ENCODE peak calls at places on chromosomes 12 and 14, in seven cellular contexts. I is activated CD8-positive, alpha-beta T cell treated with anti-CD3 and anti-CD28 coated beads for 36 hours; Q is cardiac fibroblast; S is hepatocyte; T is fibroblast of lung; M is HL-60; H is upper lobe of left lung. V is an unnamed sample.

GRCh38 chr12:12683725-12684124 is 12.3 kb downstream of the GPR19 start:
- DNase-seq in I (no peak), Q (no peak), S (no peak), T (no peak), M (no peak), H (no peak), V (no peak)

GRCh38 chr14:76863724-76864407 is 37.7 kb downstream of the LRRC74A start:
- DNase-seq in I (peak; percentile 50), Q (peak; percentile 18), S (no peak), T (no peak), M (peak; percentile 75), H (peak; percentile 81), V (no peak)

GRCh38 chr12:105523164-105524057 is 192.9 kb downstream of the C12orf75 start:
- DNase-seq in I (no peak), Q (peak; percentile 91), S (peak; percentile 76), T (peak; percentile 89), M (no peak), H (peak; percentile 26), V (peak; percentile 91)

GRCh38 chr12:51413791-51414190 is 10.8 kb upstream of the SLC4A8 start:
- DNase-seq in I (no peak), Q (no peak), S (no peak), T (no peak), M (no peak), H (no peak), V (no peak)

GRCh38 chr12:31507966-31508365 is 83.0 kb downstream of the DENND5B start:
- DNase-seq in I (no peak), Q (peak; percentile 75), S (no peak), T (peak; percentile 67), M (no peak), H (no peak), V (no peak)

GRCh38 chr14:55798400-55798799 is 218.4 kb downstream of the KTN1 start:
- DNase-seq in I (no peak), Q (no peak), S (no peak), T (no peak), M (no peak), H (no peak), V (no peak)

GRCh38 chr12:53791735-53792326 is 40.1 kb upstream of the CISTR start:
- DNase-seq in I (peak; percentile 46), Q (peak; percentile 24), S (peak; percentile 42), T (no peak), M (peak; percentile 8), H (no peak), V (no peak)

GRCh38 chr12:114269153-114269552 is 136.8 kb downstream of the TBX5 start:
- DNase-seq in I (no peak), Q (no peak), S (no peak), T (no peak), M (no peak), H (no peak), V (no peak)

GRCh38 chr14:61489932-61490331 is 168.6 kb downstream of the PRKCH start:
- DNase-seq in I (no peak), Q (peak; percentile 48), S (no peak), T (peak; percentile 67), M (peak; percentile 84), H (peak; percentile 83), V (no peak)

GRCh38 chr12:14156606-14157005 is 175.2 kb upstream of the GRIN2B start:
- DNase-seq in I (no peak), Q (no peak), S (no peak), T (no peak), M (no peak), H (no peak), V (no peak)

GRCh38 chr12:92921877-92922276 is 7.2 kb downstream of the EEA1 start:
- DNase-seq in I (peak; percentile 38), Q (no peak), S (no peak), T (no peak), M (no peak), H (no peak), V (no peak)

GRCh38 chr12:991350-992278 is 591 bp downstream of the ERC1 start:
- DNase-seq in I (peak; percentile 41), Q (no peak), S (peak; percentile 83), T (no peak), M (no peak), H (no peak), V (no peak)

GRCh38 chr12:70040141-70040540 is 203.1 kb upstream of the CNOT2 start:
- DNase-seq in I (no peak), Q (peak; percentile 76), S (peak; percentile 12), T (peak; percentile 54), M (no peak), H (no peak), V (no peak)

GRCh38 chr14:71474291-71474690 is 457.9 kb upstream of the RGS6 start:
- DNase-seq in I (no peak), Q (no peak), S (no peak), T (no peak), M (no peak), H (no peak), V (no peak)

GRCh38 chr14:53741379-53742225 is 215.0 kb downstream of the BMP4 start:
- DNase-seq in I (no peak), Q (no peak), S (no peak), T (peak; percentile 79), M (no peak), H (no peak), V (no peak)

GRCh38 chr14:55043528-55043927 is 7.9 kb upstream of the MAPK1IP1L start:
- DNase-seq in I (no peak), Q (no peak), S (no peak), T (peak; percentile 39), M (no peak), H (no peak), V (no peak)

GRCh38 chr12:6950944-6951540 is at the start of gene PTPN6:
- DNase-seq in I (peak; percentile 82), Q (no peak), S (no peak), T (no peak), M (peak; percentile 96), H (peak; percentile 82), V (no peak)

GRCh38 chr12:48004039-48004940 is at the start of gene COL2A1:
- DNase-seq in I (peak; percentile 47), Q (peak; percentile 23), S (peak; percentile 55), T (peak; percentile 15), M (peak; percentile 24), H (no peak), V (no peak)

GRCh38 chr12:52156757-52157565 is 34.9 kb downstream of the KRT80 start:
- DNase-seq in I (peak; percentile 81), Q (peak; percentile 73), S (peak; percentile 86), T (peak; percentile 58), M (peak; percentile 68), H (peak; percentile 80), V (peak; percentile 34)

DNA sequence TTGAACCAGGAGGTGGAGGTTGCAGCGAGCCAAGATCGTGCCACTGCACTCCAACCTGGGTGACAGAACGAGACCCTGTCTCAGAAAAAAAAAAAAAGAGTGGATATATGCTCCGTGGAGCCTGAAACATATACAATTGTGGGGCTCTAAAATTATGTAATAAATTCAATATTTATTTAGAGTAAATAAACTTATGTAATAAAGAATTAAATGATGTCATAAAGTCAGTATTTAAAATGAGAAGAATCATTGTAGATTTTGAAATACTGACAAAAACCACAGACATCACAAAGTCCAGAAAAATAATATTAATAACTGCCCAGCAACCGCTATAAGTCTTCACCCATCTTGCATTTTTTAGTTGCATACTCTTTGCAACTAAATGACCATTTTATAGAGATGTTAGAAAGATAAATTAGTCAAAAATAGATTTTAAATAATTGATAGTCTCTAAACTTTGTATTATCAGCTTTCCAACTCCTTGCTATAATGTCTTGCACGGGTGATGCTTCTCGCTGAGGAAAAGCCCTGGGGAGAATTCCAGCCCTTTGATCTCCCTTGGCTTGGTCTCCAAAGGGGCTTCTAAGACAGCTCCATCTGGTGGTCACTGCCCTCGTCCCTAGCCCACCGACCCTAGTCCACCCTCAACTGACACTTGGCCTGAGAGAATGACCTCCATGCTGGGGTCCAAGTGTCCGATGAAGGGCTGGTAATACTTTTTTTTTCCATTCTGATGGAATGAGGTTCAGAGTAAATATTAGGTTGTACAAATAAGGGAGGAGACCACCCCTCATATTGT is 7.9 kb upstream of the TMBIM6 start:
- DNase-seq in I (no peak), Q (no peak), S (no peak), T (no peak), M (no peak), H (no peak), V (no peak)
- TF ChIP-seq CTCF in I (no peak), Q (no peak), S (no peak), T (no peak), M (no peak), H (no peak), V (peak; percentile 29)

DNA sequence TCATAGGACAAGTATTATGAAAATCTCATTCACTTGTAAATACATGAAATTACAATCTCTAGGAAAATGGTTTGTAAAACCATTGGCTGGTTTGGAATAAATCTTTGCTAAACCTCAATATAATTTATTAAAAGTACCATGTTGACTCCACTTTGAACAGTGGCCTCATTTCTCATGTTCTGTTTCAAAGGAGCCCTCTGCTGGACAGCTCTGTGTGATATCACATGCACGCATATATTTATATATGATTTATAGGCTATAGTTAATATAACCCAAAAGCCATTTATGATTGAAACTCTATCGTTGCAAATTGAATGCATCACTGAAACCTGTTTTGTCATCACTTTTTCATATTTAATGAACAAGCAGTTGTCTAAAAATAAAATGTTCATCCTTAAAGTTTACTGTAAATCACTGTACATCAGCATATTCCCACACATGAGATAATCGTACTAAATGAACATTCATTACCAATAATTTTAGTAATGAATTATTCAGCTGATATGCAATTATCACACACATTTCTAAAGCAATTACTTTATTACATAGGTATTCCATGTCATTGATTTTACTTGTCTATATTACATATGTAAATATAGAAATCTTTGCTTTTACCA is 493.8 kb downstream of the NPAS3 start:
- DNase-seq in I (peak; percentile 28), Q (peak; percentile 68), S (peak; percentile 30), T (peak; percentile 63), M (no peak), H (no peak), V (peak; percentile 13)
- TF ChIP-seq CTCF in I (no peak), Q (peak; percentile 57), S (peak; percentile 69), T (peak; percentile 58), M (no peak), H (peak; percentile 40), V (peak; percentile 72)

GRCh38 chr12:103705098-103705497 is 118.0 kb downstream of the STAB2 start:
- DNase-seq in I (no peak), Q (no peak), S (no peak), T (no peak), M (no peak), H (no peak), V (no peak)

GRCh38 chr12:103705927-103706326 is 118.9 kb downstream of the STAB2 start:
- DNase-seq in I (no peak), Q (no peak), S (no peak), T (no peak), M (no peak), H (no peak), V (no peak)
- TF ChIP-seq CTCF in I (no peak), Q (peak; percentile 2), S (peak; percentile 6), T (no peak), M (no peak), H (no peak), V (peak; percentile 52)

GRCh38 chr12:23361971-23362370 is 587.5 kb downstream of the SOX5 start:
- DNase-seq in I (no peak), Q (no peak), S (no peak), T (no peak), M (no peak), H (no peak), V (no peak)
- TF ChIP-seq CTCF in I (no peak), Q (no peak), S (peak; percentile 6), T (no peak), M (no peak), H (no peak), V (peak; percentile 7)

DNA sequence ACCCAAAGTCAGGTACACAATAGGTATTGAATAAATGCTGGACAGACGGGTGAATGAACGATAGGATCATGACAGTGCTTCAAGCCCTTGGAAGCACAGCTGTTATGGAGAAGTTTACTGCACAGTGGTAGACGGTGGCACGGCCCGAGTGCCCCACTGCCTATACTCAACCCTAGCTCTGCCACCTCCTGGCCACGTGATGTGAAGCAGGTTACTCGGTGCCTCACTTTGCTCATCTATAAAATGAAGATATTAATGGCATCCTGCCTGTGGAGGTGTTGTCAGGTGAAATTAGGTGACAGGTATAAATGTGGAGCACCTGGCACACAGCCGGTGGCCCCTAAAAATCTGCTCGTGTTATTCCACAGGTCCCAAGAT is 5.8 kb downstream of the ASB2 start:
- DNase-seq in I (peak; percentile 80), Q (peak; percentile 13), S (no peak), T (no peak), M (peak; percentile 80), H (peak; percentile 49), V (no peak)
- TF ChIP-seq CTCF in I (peak; percentile 80), Q (peak; percentile 24), S (peak; percentile 35), T (no peak), M (no peak), H (peak; percentile 30), V (peak; percentile 53)

V was measured in HFFc6.